ENCODE peak calls at places on chromosomes 7 and 10, in four cellular contexts. R is GM12878, U is HepG2, X is K562. I is an unnamed sample.

GRCh38 chr10:14519785-14520184 is 189.1 kb upstream of the FRMD4A start:
- DNase-seq in R (no peak), U (no peak), X (no peak), I (peak; percentile 36)

GRCh38 chr10:4201866-4202825 is 417.1 kb upstream of the KLF6 start:
- DNase-seq in R (no peak), U (no peak), X (no peak), I (no peak)

GRCh38 chr10:118395919-118396318 is 53.8 kb upstream of the FAM204A start:
- DNase-seq in R (no peak), U (no peak), X (no peak), I (no peak)

GRCh38 chr7:67854784-67855183 is 858.2 kb downstream of the TYW1 start:
- DNase-seq in R (no peak), U (peak; percentile 11), X (no peak), I (no peak)

GRCh38 chr7:31335161-31335888 is 5.2 kb downstream of the NEUROD6 start:
- DNase-seq in R (no peak), U (no peak), X (no peak), I (no peak)

GRCh38 chr7:130278892-130279690 is 12.4 kb downstream of the CPA2 start:
- DNase-seq in R (no peak), U (no peak), X (no peak), I (no peak)

GRCh38 chr10:85614566-85614965 is 752.0 kb downstream of the GRID1 start:
- DNase-seq in R (no peak), U (no peak), X (no peak), I (no peak)

GRCh38 chr10:47257396-47258120 is 42.4 kb upstream of the GDF10 start:
- DNase-seq in R (peak; percentile 16), U (no peak), X (no peak), I (no peak)

GRCh38 chr7:22480523-22481075 is 19.4 kb downstream of the STEAP1B start:
- DNase-seq in R (no peak), U (no peak), X (no peak), I (no peak)

GRCh38 chr7:87447251-87447650 is 28.2 kb downstream of the ABCB4 start:
- DNase-seq in R (no peak), U (no peak), X (no peak), I (no peak)

GRCh38 chr7:27094304-27095049 is 1.3 kb downstream of the HOXA1 start:
- DNase-seq in R (no peak), U (no peak), X (no peak), I (no peak)

GRCh38 chr10:36621346-36621745 is 504.1 kb upstream of the ANKRD30A start:
- DNase-seq in R (no peak), U (no peak), X (no peak), I (no peak)

GRCh38 chr7:421056-421991 is 98.3 kb downstream of the PDGFA start:
- DNase-seq in R (no peak), U (no peak), X (no peak), I (no peak)
- TF ChIP-seq NR2C2 in R (no peak), U (no peak), X (no peak), I (no peak)

DNA sequence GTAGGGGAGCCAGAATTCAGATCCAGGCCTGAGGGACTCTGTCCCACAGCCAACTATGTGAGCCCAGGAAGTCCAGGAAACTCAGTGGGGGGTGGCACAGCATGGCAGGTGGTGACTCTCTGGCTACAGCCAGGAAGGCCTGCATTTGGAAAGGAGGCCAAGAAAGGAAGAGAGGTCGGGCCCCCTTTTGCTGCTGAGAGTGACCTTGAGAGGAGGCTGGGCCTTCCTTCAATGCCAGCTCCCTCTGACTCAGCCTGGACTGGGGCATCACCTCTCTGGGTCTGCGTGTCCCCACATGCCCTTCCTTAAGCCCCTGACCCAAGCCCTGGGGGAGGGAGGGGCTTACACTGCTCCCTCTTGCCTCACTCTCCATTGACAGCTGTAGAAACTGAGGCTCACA is 6.4 kb upstream of the MYL10 start:
- DNase-seq in R (no peak), U (no peak), X (no peak), I (no peak)
- TF ChIP-seq SP1 in R (no peak), U (no peak), X (no peak), I (no peak)

DNA sequence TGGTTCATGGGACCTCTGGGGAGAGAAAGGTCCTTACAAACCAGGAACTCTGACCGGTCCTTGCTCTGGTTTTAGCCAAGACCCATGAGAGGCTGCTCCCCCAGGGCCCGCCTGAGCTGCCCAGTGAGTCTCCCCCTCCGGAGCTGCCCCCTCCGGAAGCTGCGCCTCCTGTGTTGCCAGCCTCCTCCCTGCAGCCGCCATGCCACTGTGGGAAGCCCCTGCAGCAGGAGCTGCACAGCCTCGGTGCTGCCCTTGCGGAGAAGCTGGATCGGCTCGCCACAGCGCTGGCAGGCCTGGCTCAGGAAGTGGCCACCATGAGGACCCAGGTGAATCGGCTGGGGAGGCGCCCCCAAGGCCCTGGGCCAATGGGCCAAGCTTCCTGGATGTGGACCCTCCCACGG is 40.3 kb downstream of the ZNF467 start:
- DNase-seq in R (no peak), U (no peak), X (no peak), I (no peak)
- TF ChIP-seq NR2C2 in R (no peak), U (no peak), X (no peak), I (no peak)

GRCh38 chr7:116153050-116153449 is 57.3 kb upstream of the TES start:
- DNase-seq in R (no peak), U (no peak), X (no peak), I (no peak)

GRCh38 chr7:116152276-116152675 is 58.1 kb upstream of the TES start:
- DNase-seq in R (no peak), U (no peak), X (no peak), I (no peak)

GRCh38 chr7:116148108-116148507 is 62.2 kb upstream of the TES start:
- DNase-seq in R (no peak), U (no peak), X (no peak), I (no peak)

GRCh38 chr7:116145245-116145852 is 65.0 kb upstream of the TES start:
- DNase-seq in R (no peak), U (no peak), X (no peak), I (no peak)

DNA sequence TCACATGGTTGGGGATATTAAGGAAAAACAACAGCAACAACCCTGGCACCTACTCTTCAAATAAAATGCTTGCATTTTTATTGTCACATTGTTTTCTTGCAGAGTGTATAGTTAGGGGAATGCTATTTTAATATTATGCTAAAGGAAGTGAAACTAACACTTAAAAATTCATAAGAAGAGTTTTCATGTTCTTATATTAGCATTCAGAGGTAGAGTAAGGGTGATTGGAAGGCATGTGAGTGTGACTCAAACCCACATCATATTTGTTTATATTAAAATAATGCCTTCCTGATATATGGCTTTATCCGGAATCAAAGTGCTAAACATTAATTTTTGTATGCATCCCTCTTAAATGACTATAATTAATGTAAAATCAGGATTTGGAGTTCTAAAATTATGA is 59.8 kb upstream of the TES start:
- DNase-seq in R (no peak), U (no peak), X (no peak), I (no peak)
- TF ChIP-seq SP1 in R (no peak), U (no peak), X (no peak), I (no peak)